ENCODE peak calls at places on chromosome 18, in nine cellular contexts. One of them, this sample, is unnamed.

GRCh38 chr18:63046375-63046774 is 273.2 kb downstream of the BCL2 start:
- DNase-seq in prostate gland: no peak
- DNase-seq in GM04504: no peak
- DNase-seq in activated naive CD8-positive, alpha-beta T cell treated with anti-CD3 and anti-CD28 coated beads for 36 hours: no peak
- DNase-seq in KBM-7: no peak
- DNase-seq in posterior cingulate gyrus: no peak
- DNase-seq in iris pigment epithelial cell: no peak
- DNase-seq in CD8-positive, alpha-beta memory T cell: no peak
- DNase-seq in OCI-LY7: no peak
- DNase-seq in this sample: no peak

GRCh38 chr18:5630057-5630765 is 86.4 kb upstream of the EPB41L3 start:
- DNase-seq in activated naive CD8-positive, alpha-beta T cell treated with anti-CD3 and anti-CD28 coated beads for 36 hours: peak
- DNase-seq in posterior cingulate gyrus: peak
- DNase-seq in iris pigment epithelial cell: peak
- DNase-seq in KBM-7: peak
- DNase-seq in CD8-positive, alpha-beta memory T cell: no peak
- DNase-seq in OCI-LY7: no peak
- DNase-seq in GM04504: no peak
- DNase-seq in prostate gland: peak
- DNase-seq in this sample: peak

GRCh38 chr18:28149810-28150420 is 27.0 kb downstream of the CDH2 start:
- DNase-seq in posterior cingulate gyrus: no peak
- DNase-seq in KBM-7: no peak
- DNase-seq in activated naive CD8-positive, alpha-beta T cell treated with anti-CD3 and anti-CD28 coated beads for 36 hours: no peak
- DNase-seq in CD8-positive, alpha-beta memory T cell: no peak
- DNase-seq in OCI-LY7: no peak
- DNase-seq in GM04504: no peak
- DNase-seq in prostate gland: no peak
- DNase-seq in iris pigment epithelial cell: no peak
- DNase-seq in this sample: no peak

GRCh38 chr18:61606759-61607158 is 273.5 kb downstream of the CDH20 start:
- DNase-seq in activated naive CD8-positive, alpha-beta T cell treated with anti-CD3 and anti-CD28 coated beads for 36 hours: no peak
- DNase-seq in OCI-LY7: no peak
- DNase-seq in posterior cingulate gyrus: no peak
- DNase-seq in CD8-positive, alpha-beta memory T cell: no peak
- DNase-seq in prostate gland: peak
- DNase-seq in KBM-7: peak
- DNase-seq in iris pigment epithelial cell: peak
- DNase-seq in GM04504: peak
- DNase-seq in this sample: no peak

GRCh38 chr18:78241535-78242306 is 737.9 kb upstream of the SALL3 start:
- DNase-seq in posterior cingulate gyrus: no peak
- DNase-seq in KBM-7: no peak
- DNase-seq in iris pigment epithelial cell: no peak
- DNase-seq in activated naive CD8-positive, alpha-beta T cell treated with anti-CD3 and anti-CD28 coated beads for 36 hours: no peak
- DNase-seq in OCI-LY7: no peak
- DNase-seq in GM04504: no peak
- DNase-seq in CD8-positive, alpha-beta memory T cell: no peak
- DNase-seq in prostate gland: no peak
- DNase-seq in this sample: no peak

GRCh38 chr18:63762518-63762917 is 12.7 kb upstream of the SERPINB7 start:
- DNase-seq in CD8-positive, alpha-beta memory T cell: no peak
- DNase-seq in GM04504: peak
- DNase-seq in prostate gland: no peak
- DNase-seq in iris pigment epithelial cell: peak
- DNase-seq in KBM-7: no peak
- DNase-seq in activated naive CD8-positive, alpha-beta T cell treated with anti-CD3 and anti-CD28 coated beads for 36 hours: no peak
- DNase-seq in OCI-LY7: no peak
- DNase-seq in posterior cingulate gyrus: no peak
- DNase-seq in this sample: no peak

GRCh38 chr18:79371536-79372210 is 24.1 kb upstream of the NFATC1 start:
- DNase-seq in CD8-positive, alpha-beta memory T cell: no peak
- DNase-seq in GM04504: no peak
- DNase-seq in posterior cingulate gyrus: no peak
- DNase-seq in activated naive CD8-positive, alpha-beta T cell treated with anti-CD3 and anti-CD28 coated beads for 36 hours: peak
- DNase-seq in KBM-7: peak
- DNase-seq in OCI-LY7: no peak
- DNase-seq in iris pigment epithelial cell: no peak
- DNase-seq in prostate gland: no peak
- DNase-seq in this sample: no peak

GRCh38 chr18:25298853-25299274 is 53.1 kb downstream of the ZNF521 start:
- DNase-seq in prostate gland: no peak
- DNase-seq in OCI-LY7: no peak
- DNase-seq in iris pigment epithelial cell: peak
- DNase-seq in CD8-positive, alpha-beta memory T cell: no peak
- DNase-seq in activated naive CD8-positive, alpha-beta T cell treated with anti-CD3 and anti-CD28 coated beads for 36 hours: no peak
- DNase-seq in KBM-7: peak
- DNase-seq in GM04504: peak
- DNase-seq in posterior cingulate gyrus: no peak
- DNase-seq in this sample: no peak

GRCh38 chr18:48929951-48930713 is 20.6 kb downstream of the SMAD7 start:
- DNase-seq in OCI-LY7: no peak
- DNase-seq in KBM-7: no peak
- DNase-seq in prostate gland: no peak
- DNase-seq in CD8-positive, alpha-beta memory T cell: no peak
- DNase-seq in activated naive CD8-positive, alpha-beta T cell treated with anti-CD3 and anti-CD28 coated beads for 36 hours: no peak
- DNase-seq in GM04504: peak
- DNase-seq in posterior cingulate gyrus: no peak
- DNase-seq in iris pigment epithelial cell: peak
- DNase-seq in this sample: no peak

GRCh38 chr18:48800877-48801727 is 149.7 kb downstream of the SMAD7 start:
- DNase-seq in activated naive CD8-positive, alpha-beta T cell treated with anti-CD3 and anti-CD28 coated beads for 36 hours: peak
- DNase-seq in CD8-positive, alpha-beta memory T cell: no peak
- DNase-seq in prostate gland: no peak
- DNase-seq in iris pigment epithelial cell: peak
- DNase-seq in KBM-7: no peak
- DNase-seq in OCI-LY7: no peak
- DNase-seq in posterior cingulate gyrus: no peak
- DNase-seq in GM04504: no peak
- DNase-seq in this sample: peak

GRCh38 chr18:70288171-70288850 is 534 bp upstream of the SOCS6 start:
- DNase-seq in OCI-LY7: no peak
- DNase-seq in CD8-positive, alpha-beta memory T cell: no peak
- DNase-seq in prostate gland: peak
- DNase-seq in KBM-7: peak
- DNase-seq in iris pigment epithelial cell: peak
- DNase-seq in GM04504: no peak
- DNase-seq in posterior cingulate gyrus: peak
- DNase-seq in activated naive CD8-positive, alpha-beta T cell treated with anti-CD3 and anti-CD28 coated beads for 36 hours: no peak
- DNase-seq in this sample: no peak

GRCh38 chr18:29157905-29158304 is 981.0 kb upstream of the CDH2 start:
- DNase-seq in GM04504: no peak
- DNase-seq in KBM-7: no peak
- DNase-seq in CD8-positive, alpha-beta memory T cell: no peak
- DNase-seq in iris pigment epithelial cell: peak
- DNase-seq in OCI-LY7: no peak
- DNase-seq in activated naive CD8-positive, alpha-beta T cell treated with anti-CD3 and anti-CD28 coated beads for 36 hours: no peak
- DNase-seq in prostate gland: no peak
- DNase-seq in posterior cingulate gyrus: no peak
- DNase-seq in this sample: no peak

GRCh38 chr18:8793445-8794132 is 88.2 kb downstream of the MTCL1 start:
- DNase-seq in OCI-LY7: no peak
- DNase-seq in KBM-7: no peak
- DNase-seq in CD8-positive, alpha-beta memory T cell: no peak
- DNase-seq in GM04504: no peak
- DNase-seq in prostate gland: no peak
- DNase-seq in activated naive CD8-positive, alpha-beta T cell treated with anti-CD3 and anti-CD28 coated beads for 36 hours: no peak
- DNase-seq in posterior cingulate gyrus: no peak
- DNase-seq in iris pigment epithelial cell: no peak
- DNase-seq in this sample: no peak

GRCh38 chr18:36130883-36131653 is 1.4 kb downstream of the ELP2 start:
- DNase-seq in activated naive CD8-positive, alpha-beta T cell treated with anti-CD3 and anti-CD28 coated beads for 36 hours: no peak
- DNase-seq in iris pigment epithelial cell: no peak
- DNase-seq in CD8-positive, alpha-beta memory T cell: no peak
- DNase-seq in posterior cingulate gyrus: no peak
- DNase-seq in prostate gland: no peak
- DNase-seq in KBM-7: no peak
- DNase-seq in GM04504: no peak
- DNase-seq in OCI-LY7: no peak
- DNase-seq in this sample: no peak

This sample was measured in CD4-positive, CD25-positive, alpha-beta regulatory T cell.